ENCODE peak calls at places on chromosomes 7 and 10, in seven cellular contexts. H is H9, O is H1, G is mesendoderm, D is mesenchymal stem cell, V is neuronal stem cell, C is trophoblast cell. W is an unnamed sample. For H3K4me1, the result is how much of the 10 kb centered on the place peaks cover.

GRCh38 chr7:83782628-83783027 is 133.7 kb upstream of the SEMA3E start:
- DNase-seq in H (no peak), O (no peak), G (no peak), D (peak), V (no peak), C (peak), W (no peak)

GRCh38 chr7:128938524-128939074 is 872 bp downstream of the IRF5 start:
- DNase-seq in H (no peak), O (no peak), G (no peak), D (no peak), V (no peak), C (no peak), W (no peak)

GRCh38 chr10:132916421-132916841 is 25.9 kb downstream of the CFAP46 start:
- DNase-seq in H (no peak), O (no peak), G (no peak), D (no peak), V (no peak), C (no peak), W (no peak)

GRCh38 chr10:133179128-133179520 is 19.1 kb downstream of the KNDC1 start:
- DNase-seq in H (no peak), O (no peak), G (no peak), D (no peak), V (no peak), C (no peak), W (no peak)

GRCh38 chr7:151223728-151224127 is 3.3 kb downstream of the ABCF2 start:
- DNase-seq in H (no peak), O (no peak), G (peak), D (no peak), V (no peak), C (no peak), W (no peak)

GRCh38 chr10:94991243-94991888 is 52.9 kb downstream of the CYP2C9 start:
- DNase-seq in H (peak), O (no peak), G (peak), D (no peak), V (no peak), C (peak), W (no peak)

GRCh38 chr7:27464970-27465369 is 197.7 kb downstream of the HIBADH start:
- DNase-seq in H (no peak), O (no peak), G (no peak), D (no peak), V (no peak), C (no peak), W (no peak)

GRCh38 chr10:3652886-3653285 is 132.1 kb downstream of the KLF6 start:
- DNase-seq in H (no peak), O (no peak), G (no peak), D (no peak), V (no peak), C (no peak), W (peak)

GRCh38 chr10:13891542-13892431 is 305.0 kb downstream of the PRPF18 start:
- DNase-seq in H (no peak), O (no peak), G (peak), D (no peak), V (peak), C (peak), W (no peak)

GRCh38 chr10:123995082-123995460 is 98.3 kb downstream of the CHST15 start:
- DNase-seq in H (no peak), O (no peak), G (no peak), D (no peak), V (peak), C (no peak), W (peak)

GRCh38 chr10:28823501-28824075 is 146.3 kb downstream of the BAMBI start:
- DNase-seq in H (no peak), O (no peak), G (no peak), D (no peak), V (no peak), C (no peak), W (no peak)

GRCh38 chr10:28815681-28816080 is 138.4 kb downstream of the BAMBI start:
- DNase-seq in H (no peak), O (no peak), G (no peak), D (no peak), V (no peak), C (no peak), W (no peak)

GRCh38 chr10:28822719-28823464 is 145.6 kb downstream of the BAMBI start:
- DNase-seq in H (no peak), O (no peak), G (peak), D (no peak), V (no peak), C (no peak), W (no peak)

GRCh38 chr10:28812384-28813372 is 135.4 kb downstream of the BAMBI start:
- DNase-seq in H (no peak), O (no peak), G (no peak), D (no peak), V (no peak), C (no peak), W (no peak)

GRCh38 chr10:28818645-28819036 is 141.3 kb downstream of the BAMBI start:
- DNase-seq in H (no peak), O (no peak), G (no peak), D (peak), V (no peak), C (no peak), W (no peak)
- H3K4ac ChIP-seq in H (no peak), O (no peak), G (no peak), D (no peak), V (no peak), C (no peak), W (no peak)

GRCh38 chr7:51075681-51076580 is 240.7 kb downstream of the COBL start:
- DNase-seq in H (no peak), O (no peak), G (no peak), D (no peak), V (no peak), C (no peak), W (no peak)
- H3K4me1 ChIP-seq in H (under half), O (under half), G (under half), D (under half), V (under half), C (under half), W (under half)

GRCh38 chr7:12056381-12056780 is 154.7 kb upstream of the TMEM106B start:
- DNase-seq in H (no peak), O (no peak), G (no peak), D (peak), V (no peak), C (no peak), W (peak)

GRCh38 chr7:12052211-12052610 is 158.9 kb upstream of the TMEM106B start:
- DNase-seq in H (no peak), O (no peak), G (no peak), D (no peak), V (no peak), C (peak), W (no peak)

GRCh38 chr7:12053561-12053960 is 157.5 kb upstream of the TMEM106B start:
- DNase-seq in H (no peak), O (no peak), G (no peak), D (no peak), V (no peak), C (peak), W (no peak)

GRCh38 chr7:12054830-12055229 is 156.3 kb upstream of the TMEM106B start:
- DNase-seq in H (no peak), O (no peak), G (no peak), D (no peak), V (no peak), C (no peak), W (peak)

GRCh38 chr7:12056977-12057376 is 154.1 kb upstream of the TMEM106B start:
- DNase-seq in H (no peak), O (no peak), G (no peak), D (no peak), V (no peak), C (no peak), W (no peak)
- H3K4ac ChIP-seq in H (no peak), O (no peak), G (no peak), D (no peak), V (no peak), C (no peak), W (no peak)

DNA sequence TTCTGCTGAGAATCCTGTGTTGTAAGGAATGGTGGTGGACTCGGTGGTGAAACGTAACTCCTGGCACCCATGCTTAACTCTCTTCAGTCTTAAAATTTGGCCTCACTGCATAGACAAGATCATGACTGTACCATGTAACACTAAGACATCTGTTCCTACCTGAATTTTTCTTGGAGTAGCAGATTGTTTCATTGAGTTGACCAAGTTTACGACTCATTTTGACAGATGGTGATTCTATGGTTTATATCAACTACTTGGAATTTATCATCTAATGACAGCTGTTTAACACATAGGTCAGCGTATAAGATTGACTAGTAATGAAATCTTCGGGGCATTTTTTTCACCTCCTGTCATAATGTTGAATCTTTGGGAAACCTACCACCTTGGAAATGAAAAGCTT is 184.2 kb downstream of the CELF2 start:
- DNase-seq in H (no peak), O (no peak), G (no peak), D (no peak), V (no peak), C (no peak), W (no peak)
- H3K4me1 ChIP-seq in H (under half), O (under half), G (under half), D (under half), V (under half), C (under half), W (under half)

GRCh38 chr10:77577666-77578229 is 59.9 kb downstream of the KCNMA1 start:
- DNase-seq in H (no peak), O (no peak), G (no peak), D (no peak), V (no peak), C (no peak), W (no peak)

GRCh38 chr10:77581738-77582137 is 55.9 kb downstream of the KCNMA1 start:
- DNase-seq in H (no peak), O (no peak), G (no peak), D (no peak), V (no peak), C (no peak), W (no peak)

GRCh38 chr10:77578583-77579227 is 58.9 kb downstream of the KCNMA1 start:
- DNase-seq in H (no peak), O (no peak), G (no peak), D (peak), V (no peak), C (no peak), W (peak)

GRCh38 chr10:77582710-77583115 is 54.9 kb downstream of the KCNMA1 start:
- DNase-seq in H (no peak), O (no peak), G (peak), D (peak), V (no peak), C (peak), W (peak)

DNA sequence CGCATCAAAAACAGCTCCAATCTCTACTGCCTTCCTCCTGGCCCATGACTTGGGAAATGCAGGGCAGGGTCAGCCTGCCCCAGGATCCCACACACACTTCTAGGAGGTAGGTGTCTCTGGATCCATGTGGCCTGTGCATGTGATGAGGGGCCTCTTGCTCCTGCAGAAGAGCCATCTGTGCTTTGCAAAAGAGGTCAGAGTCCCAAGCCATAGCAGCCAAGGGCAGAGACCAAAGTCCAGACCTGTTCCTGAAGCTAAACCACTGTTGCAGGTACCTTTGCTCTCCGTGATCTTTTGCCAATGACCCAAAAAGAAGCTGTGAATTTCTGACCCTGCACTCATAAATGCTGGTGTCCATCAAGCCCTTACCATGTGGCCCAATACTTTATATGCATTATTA is 57.1 kb downstream of the KCNMA1 start:
- DNase-seq in H (no peak), O (no peak), G (no peak), D (no peak), V (no peak), C (no peak), W (no peak)
- H3K4ac ChIP-seq in H (no peak), O (no peak), G (no peak), D (no peak), V (no peak), C (no peak), W (no peak)

W was measured in IMR-90.